ENCODE peak calls at places on chromosomes 13 and 19, in nine cellular contexts. U is left ventricle myocardium inferior, A is thoracic aorta, L is heart left ventricle, D is AG04450, S is coronary artery, Y is epithelial cell of esophagus, C is cardiac muscle cell, R is MM.1S. H is an unnamed sample.

GRCh38 chr19:45598267-45599011 is 3.6 kb downstream of the GPR4 start:
- DNase-seq in C (peak; percentile 62), L (peak; percentile 53), S (no peak), D (no peak), R (no peak), A (no peak), Y (no peak), U (peak; percentile 34), H (no peak)

GRCh38 chr19:53294786-53295441 is 27.4 kb upstream of the VN1R4 start:
- DNase-seq in L (no peak), A (no peak), Y (no peak), U (no peak), S (no peak), D (no peak), R (no peak), C (no peak), H (no peak)

GRCh38 chr19:6212403-6213265 is 67.1 kb downstream of the MLLT1 start:
- DNase-seq in R (no peak), L (peak; percentile 25), C (no peak), D (no peak), S (peak; percentile 67), A (no peak), Y (no peak), U (no peak), H (no peak)

GRCh38 chr13:99339736-99340392 is 32.7 kb upstream of the GPR183 start:
- DNase-seq in D (no peak), A (no peak), R (no peak), U (no peak), S (no peak), C (peak; percentile 62), Y (peak; percentile 47), L (no peak), H (no peak)

GRCh38 chr13:18952225-18953016 is 229.2 kb downstream of the TUBA3C start:
- DNase-seq in D (no peak), S (no peak), R (no peak), C (no peak), L (no peak), U (no peak), Y (no peak), A (no peak), H (no peak)

GRCh38 chr13:75357576-75358295 is 124.2 kb downstream of the TBC1D4 start:
- DNase-seq in A (no peak), Y (peak; percentile 64), D (no peak), R (peak; percentile 62), L (no peak), U (no peak), S (no peak), C (peak; percentile 79), H (no peak)

GRCh38 chr19:55552620-55553019 is 7.3 kb upstream of the SBK3 start:
- DNase-seq in C (peak; percentile 92), L (no peak), A (no peak), R (peak; percentile 35), S (no peak), Y (peak; percentile 43), U (no peak), D (peak; percentile 51), H (peak; percentile 92)

GRCh38 chr19:18784786-18785120 is 6.4 kb downstream of the COMP start:
- DNase-seq in C (no peak), A (no peak), Y (no peak), R (no peak), U (no peak), D (no peak), L (no peak), S (no peak), H (no peak)

GRCh38 chr13:99448586-99448985 is 52.7 kb upstream of the TM9SF2 start:
- DNase-seq in U (no peak), C (no peak), D (no peak), L (no peak), R (no peak), A (no peak), S (no peak), Y (no peak), H (no peak)

GRCh38 chr19:34837262-34837661 is 64.2 kb upstream of the ZNF599 start:
- DNase-seq in U (peak; percentile 74), A (no peak), R (no peak), L (peak; percentile 81), D (no peak), C (peak; percentile 33), S (no peak), Y (no peak), H (no peak)

GRCh38 chr19:34841780-34842179 is 68.8 kb upstream of the ZNF599 start:
- DNase-seq in Y (no peak), A (no peak), D (no peak), U (no peak), C (no peak), R (no peak), L (no peak), S (no peak), H (no peak)

GRCh38 chr19:34835952-34836351 is 62.9 kb upstream of the ZNF599 start:
- DNase-seq in C (no peak), A (no peak), S (no peak), L (no peak), R (no peak), Y (no peak), D (no peak), U (no peak), H (no peak)

GRCh38 chr19:34838248-34838647 is 65.2 kb upstream of the ZNF599 start:
- DNase-seq in Y (peak; percentile 29), L (no peak), R (no peak), D (no peak), S (no peak), U (no peak), C (peak; percentile 40), A (no peak), H (no peak)

DNA sequence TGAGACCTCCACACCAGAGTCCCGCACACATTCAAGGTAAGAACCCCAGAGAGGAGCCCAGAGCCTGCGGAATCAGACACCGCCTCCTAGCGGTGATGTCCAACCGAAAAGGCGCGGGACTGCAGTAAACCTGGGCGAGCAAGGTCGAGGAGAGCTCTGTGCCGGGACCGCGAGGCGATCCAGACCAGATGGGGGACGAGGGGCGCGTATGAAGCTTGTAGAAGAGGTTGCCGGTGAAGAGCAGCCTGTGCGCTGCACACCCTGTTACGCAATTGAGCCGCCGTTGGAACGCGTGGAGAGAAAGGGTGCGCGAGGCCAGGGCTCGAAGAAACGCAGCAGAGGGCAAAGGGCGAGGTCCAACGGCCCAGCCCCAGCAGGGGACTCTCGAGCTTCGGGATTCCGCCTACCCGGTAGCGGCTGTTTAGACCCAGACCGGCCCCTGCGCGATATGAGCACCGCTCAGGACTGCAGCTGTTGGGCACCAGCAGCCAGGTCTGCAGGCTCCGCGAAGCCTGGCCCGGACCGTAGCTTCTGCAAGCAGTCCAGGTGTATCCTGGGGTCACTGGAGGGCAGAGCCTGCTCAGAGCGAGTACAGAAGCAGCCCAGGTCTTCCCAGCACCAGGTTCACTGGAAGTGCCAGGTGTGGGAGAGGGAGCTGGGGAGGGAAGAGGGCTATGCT is 65.9 kb upstream of the ZNF599 start:
- DNase-seq in L (no peak), U (no peak), A (no peak), D (no peak), R (no peak), S (no peak), C (peak; percentile 28), Y (peak; percentile 20), H (no peak)
- TF ChIP-seq CTCF in L (peak; percentile 17), U (peak; percentile 49), A (no peak), D (peak; percentile 42), R (no peak), S (no peak), C (peak; percentile 48), Y (peak; percentile 41), H (no peak)

GRCh38 chr19:16373079-16373478 is 48.5 kb downstream of the KLF2 start:
- DNase-seq in A (no peak), C (no peak), Y (no peak), U (peak; percentile 11), S (no peak), L (no peak), D (no peak), R (no peak), H (no peak)

GRCh38 chr19:16369664-16370576 is 45.3 kb downstream of the KLF2 start:
- DNase-seq in S (no peak), U (no peak), Y (no peak), A (no peak), C (no peak), L (peak; percentile 21), R (no peak), D (no peak), H (no peak)

GRCh38 chr19:16370671-16371391 is 46.2 kb downstream of the KLF2 start:
- DNase-seq in U (peak; percentile 14), R (no peak), Y (no peak), A (no peak), L (peak; percentile 27), C (no peak), D (no peak), S (no peak), H (no peak)

GRCh38 chr19:16372065-16372915 is 47.7 kb downstream of the KLF2 start:
- DNase-seq in C (no peak), D (no peak), S (no peak), R (no peak), Y (no peak), A (no peak), L (no peak), U (peak; percentile 11), H (no peak)

GRCh38 chr19:16371540-16371986 is 46.9 kb downstream of the KLF2 start:
- DNase-seq in U (peak; percentile 55), A (no peak), R (peak; percentile 94), C (no peak), Y (no peak), D (no peak), S (no peak), L (peak; percentile 65), H (no peak)
- H3K4me3 ChIP-seq in U (peak overlapping the region; percentile 35), A (no peak overlapping the region), R (peak overlapping the region; percentile 29), C (no peak overlapping the region), Y (no peak overlapping the region), D (no peak overlapping the region), S (no peak overlapping the region), L (no peak overlapping the region), H (no peak overlapping the region)

GRCh38 chr19:1921326-1921725 is 16.1 kb downstream of the ADAT3 start:
- DNase-seq in Y (no peak), C (no peak), D (no peak), U (no peak), A (no peak), S (no peak), L (no peak), R (no peak), H (no peak)
- TF ChIP-seq CTCF in Y (no peak), C (no peak), D (no peak), U (no peak), A (no peak), S (no peak), L (no peak), R (no peak), H (no peak)

GRCh38 chr19:17125728-17126677 is 50.4 kb downstream of the MYO9B start:
- DNase-seq in R (no peak), Y (no peak), U (peak; percentile 62), A (peak; percentile 41), L (peak; percentile 74), D (no peak), C (peak; percentile 52), S (peak; percentile 86), H (no peak)

GRCh38 chr19:17127671-17128070 is 52.1 kb downstream of the MYO9B start:
- DNase-seq in L (no peak), U (no peak), Y (no peak), C (no peak), R (no peak), D (no peak), A (no peak), S (no peak), H (no peak)

GRCh38 chr19:17124025-17124424 is 48.4 kb downstream of the MYO9B start:
- DNase-seq in D (no peak), R (no peak), L (no peak), Y (no peak), A (no peak), S (no peak), U (no peak), C (no peak), H (no peak)

GRCh38 chr19:17123041-17123440 is 47.5 kb downstream of the MYO9B start:
- DNase-seq in A (no peak), R (no peak), D (no peak), S (no peak), C (no peak), L (no peak), U (no peak), Y (no peak), H (no peak)

GRCh38 chr19:17125052-17125727 is 49.6 kb downstream of the MYO9B start:
- DNase-seq in R (peak; percentile 14), Y (no peak), U (no peak), D (no peak), C (peak; percentile 62), A (no peak), L (no peak), S (no peak), H (no peak)
- H3K4me3 ChIP-seq in R (no peak overlapping the region), Y (no peak overlapping the region), U (no peak overlapping the region), D (no peak overlapping the region), C (no peak overlapping the region), A (peak overlapping the region; percentile 29), L (no peak overlapping the region), S (peak overlapping the region; percentile 46), H (no peak overlapping the region)